ENCODE peak calls at places on chromosomes 2 and 18, in seven cellular contexts. X is transverse colon, J is lung, H is breast epithelium, A is DND-41, W is neuronal stem cell, O is cardiac muscle cell. Y is an unnamed sample.

GRCh38 chr2:196170202-196170680 is 1.1 kb downstream of the STK17B start:
- DNase-seq in X (peak; percentile 56), J (peak; percentile 51), H (no peak), A (peak; percentile 61), W (no peak), O (peak; percentile 54), Y (peak; percentile 74)

GRCh38 chr2:102895386-102895785 is 133.6 kb downstream of the TMEM182 start:
- DNase-seq in X (no peak), J (no peak), H (no peak), A (no peak), W (no peak), O (no peak), Y (no peak)

GRCh38 chr2:102278720-102279390 is 32.5 kb upstream of the IL1RL1 start:
- DNase-seq in X (no peak), J (no peak), H (no peak), A (no peak), W (no peak), O (no peak), Y (no peak)

GRCh38 chr2:145411493-145411892 is 891.6 kb upstream of the ZEB2 start:
- DNase-seq in X (no peak), J (no peak), H (no peak), A (peak; percentile 79), W (no peak), O (no peak), Y (no peak)

GRCh38 chr18:55731594-55732042 is 143.6 kb upstream of the TCF4 start:
- DNase-seq in X (no peak), J (no peak), H (no peak), A (no peak), W (no peak), O (peak; percentile 46), Y (no peak)

GRCh38 chr18:63775166-63775730 is at the start of gene SERPINB7:
- DNase-seq in X (no peak), J (no peak), H (no peak), A (no peak), W (no peak), O (no peak), Y (no peak)

GRCh38 chr2:171741189-171741588 is 53.9 kb downstream of the DYNC1I2 start:
- DNase-seq in X (no peak), J (no peak), H (no peak), A (no peak), W (no peak), O (peak; percentile 5), Y (no peak)

GRCh38 chr2:105447476-105447875 is 48.6 kb upstream of the FHL2 start:
- DNase-seq in X (no peak), J (no peak), H (no peak), A (no peak), W (no peak), O (no peak), Y (no peak)

GRCh38 chr18:76494541-76495403 is at the start of gene ZNF516:
- DNase-seq in X (no peak), J (no peak), H (no peak), A (no peak), W (peak; percentile 65), O (peak; percentile 57), Y (peak; percentile 12)

GRCh38 chr18:76493213-76494107 is 1.6 kb downstream of the ZNF516 start:
- DNase-seq in X (no peak), J (no peak), H (no peak), A (no peak), W (peak; percentile 43), O (peak; percentile 50), Y (no peak)

GRCh38 chr18:76494181-76494540 is 881 bp downstream of the ZNF516 start:
- DNase-seq in X (peak; percentile 50), J (no peak), H (no peak), A (no peak), W (peak; percentile 50), O (peak; percentile 64), Y (peak; percentile 20)

GRCh38 chr18:76496200-76496890 is 1.3 kb upstream of the ZNF516 start:
- DNase-seq in X (peak; percentile 72), J (peak; percentile 63), H (no peak), A (no peak), W (peak; percentile 70), O (peak; percentile 92), Y (peak; percentile 25)

GRCh38 chr18:76495435-76496199 is 575 bp upstream of the ZNF516 start:
- DNase-seq in X (peak; percentile 57), J (no peak), H (no peak), A (no peak), W (peak; percentile 70), O (peak; percentile 63), Y (peak; percentile 27)
- H3K27me3 ChIP-seq in X (no peaks in the 10 kb centered on the region), J (no peaks in the 10 kb centered on the region), H (no peaks in the 10 kb centered on the region), A (no peaks in the 10 kb centered on the region), W (no peaks in the 10 kb centered on the region), O (no peaks in the 10 kb centered on the region), Y (peaks cover 13% of the 10 kb centered on the region)

DNA sequence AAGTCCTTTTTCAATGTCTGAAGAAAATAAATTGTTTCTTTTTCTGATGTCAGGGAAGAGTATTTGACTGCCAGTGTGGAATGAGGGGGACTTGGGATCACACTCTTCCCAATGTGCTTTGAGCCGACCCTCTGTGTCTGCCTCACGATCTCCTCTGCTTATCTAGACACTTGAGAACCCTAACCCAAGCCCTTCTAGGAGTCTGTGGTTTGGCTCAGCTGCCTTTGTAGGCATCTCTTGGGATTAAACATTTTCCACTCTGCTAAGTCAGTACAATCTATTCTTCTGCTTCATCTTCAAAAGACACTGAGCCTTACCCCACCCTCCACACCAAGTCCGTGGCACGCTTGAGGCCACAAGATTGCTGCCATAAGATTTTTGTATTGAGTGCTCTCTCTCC is 19.4 kb downstream of the FAM110C start:
- DNase-seq in X (no peak), J (no peak), H (no peak), A (no peak), W (no peak), O (no peak), Y (no peak)
- H3K4me1 ChIP-seq in X (peaks cover 13% of the 10 kb centered on the region), J (no peaks in the 10 kb centered on the region), H (no peaks in the 10 kb centered on the region), A (peaks cover 37% of the 10 kb centered on the region), W (no peaks in the 10 kb centered on the region), O (no peaks in the 10 kb centered on the region), Y (peaks cover 31% of the 10 kb centered on the region)

DNA sequence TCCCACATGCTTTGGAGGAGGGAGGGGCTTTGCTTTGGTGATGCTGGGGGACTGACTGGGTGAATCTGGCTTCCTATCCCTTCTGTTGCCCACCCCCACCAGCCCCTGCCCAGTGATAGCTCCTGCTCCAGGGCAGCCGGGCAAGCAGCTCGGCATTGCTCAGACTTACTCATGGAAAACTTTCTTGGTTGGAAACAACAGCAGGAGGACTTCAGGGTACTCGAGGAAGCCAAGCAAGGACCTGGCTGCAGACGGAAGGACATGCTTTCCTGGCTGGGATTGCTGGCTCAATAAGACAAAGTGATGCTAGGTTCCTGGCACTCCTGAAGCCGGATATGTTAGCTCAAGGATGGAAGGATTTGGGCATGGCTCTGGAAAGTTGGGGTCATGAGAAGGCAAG is 3.0 kb downstream of the SPEG start:
- DNase-seq in X (no peak), J (no peak), H (no peak), A (no peak), W (no peak), O (no peak), Y (no peak)
- H3K27me3 ChIP-seq in X (peaks cover 76% of the 10 kb centered on the region), J (peaks cover 11% of the 10 kb centered on the region), H (peaks cover 17% of the 10 kb centered on the region), A (peaks cover 9% of the 10 kb centered on the region), W (peaks cover 88% of the 10 kb centered on the region), O (no peaks in the 10 kb centered on the region), Y (peaks cover 10% of the 10 kb centered on the region)

DNA sequence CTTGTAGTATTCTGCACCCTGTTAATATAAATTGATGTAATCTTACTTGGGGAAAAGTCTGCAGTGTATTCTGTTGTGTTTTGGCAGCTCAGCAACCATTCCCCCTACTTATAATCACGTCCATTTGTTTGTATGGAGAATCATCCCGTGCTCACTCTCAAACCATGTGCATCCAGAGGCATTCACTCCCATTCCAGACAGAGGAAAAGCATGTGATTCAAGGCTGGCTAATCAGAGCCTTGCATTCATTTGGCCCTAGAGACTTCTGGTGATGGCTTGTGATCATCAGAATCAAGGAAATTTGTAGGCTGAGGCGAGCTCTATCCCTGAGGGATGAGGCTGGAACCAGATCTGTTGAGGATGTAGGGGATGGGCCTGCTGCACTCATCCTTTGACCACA is 5.1 kb upstream of the WIPF1 start:
- DNase-seq in X (no peak), J (no peak), H (no peak), A (no peak), W (no peak), O (no peak), Y (no peak)
- H3K4me1 ChIP-seq in X (peaks cover 13% of the 10 kb centered on the region), J (peaks cover 2% of the 10 kb centered on the region), H (no peaks in the 10 kb centered on the region), A (peaks cover 34% of the 10 kb centered on the region), W (no peaks in the 10 kb centered on the region), O (peaks cover 7% of the 10 kb centered on the region), Y (peaks cover 84% of the 10 kb centered on the region)

GRCh38 chr2:235224410-235224809 is 269.4 kb upstream of the AGAP1 start:
- DNase-seq in X (no peak), J (peak; percentile 2), H (no peak), A (no peak), W (no peak), O (no peak), Y (no peak)

GRCh38 chr2:235230809-235231601 is 262.8 kb upstream of the AGAP1 start:
- DNase-seq in X (no peak), J (peak; percentile 47), H (no peak), A (no peak), W (no peak), O (peak; percentile 76), Y (no peak)

GRCh38 chr2:235229236-235229635 is 264.6 kb upstream of the AGAP1 start:
- DNase-seq in X (no peak), J (no peak), H (no peak), A (no peak), W (no peak), O (no peak), Y (no peak)

GRCh38 chr2:235225261-235225660 is 268.6 kb upstream of the AGAP1 start:
- DNase-seq in X (no peak), J (no peak), H (no peak), A (no peak), W (no peak), O (no peak), Y (no peak)

GRCh38 chr2:235227607-235228006 is 266.2 kb upstream of the AGAP1 start:
- DNase-seq in X (no peak), J (no peak), H (no peak), A (no peak), W (no peak), O (no peak), Y (no peak)
- H3K27me3 ChIP-seq in X (no peaks in the 10 kb centered on the region), J (no peaks in the 10 kb centered on the region), H (no peaks in the 10 kb centered on the region), A (peaks cover 15% of the 10 kb centered on the region), W (peaks cover 11% of the 10 kb centered on the region), O (no peaks in the 10 kb centered on the region), Y (no peaks in the 10 kb centered on the region)

DNA sequence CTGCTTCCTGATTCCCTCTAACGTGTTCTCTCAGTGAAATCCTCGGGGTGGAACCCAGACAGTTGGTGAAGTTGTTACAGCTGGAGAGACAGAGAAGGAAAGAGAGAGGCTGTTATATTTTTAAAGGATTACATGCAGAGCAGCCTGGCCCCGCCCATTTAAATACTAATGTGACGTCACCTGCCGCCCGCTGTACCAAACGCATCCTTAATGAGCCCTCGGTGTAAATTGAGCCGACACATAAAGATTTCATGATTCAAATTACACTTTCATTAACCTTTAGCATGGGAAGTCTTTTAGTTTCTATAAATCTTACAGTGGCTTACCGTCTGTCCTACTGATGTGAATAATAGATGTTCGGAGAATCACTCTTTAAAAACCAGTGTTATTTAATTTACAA is 164.0 kb upstream of the SIX3 start:
- DNase-seq in X (peak; percentile 16), J (no peak), H (no peak), A (no peak), W (no peak), O (peak; percentile 22), Y (no peak)
- H3K4me1 ChIP-seq in X (peaks cover 5% of the 10 kb centered on the region), J (no peaks in the 10 kb centered on the region), H (no peaks in the 10 kb centered on the region), A (no peaks in the 10 kb centered on the region), W (peaks cover 29% of the 10 kb centered on the region), O (no peaks in the 10 kb centered on the region), Y (no peaks in the 10 kb centered on the region)